ENCODE peak calls at places on chromosomes 1 and 21, in seven cellular contexts. One of them, this sample, is unnamed.

GRCh38 chr1:202860744-202861419 is 28.1 kb downstream of the RABIF start:
- DNase-seq in GM12878: no peak
- DNase-seq in SK-N-SH: peak
- DNase-seq in A549: peak
- DNase-seq in H1: peak
- DNase-seq in K562: peak
- DNase-seq in IMR-90: peak
- DNase-seq in this sample: peak

GRCh38 chr21:31173881-31174555 is 135.7 kb upstream of the KRTAP19-8 start:
- DNase-seq in GM12878: no peak
- DNase-seq in SK-N-SH: peak
- DNase-seq in A549: no peak
- DNase-seq in H1: no peak
- DNase-seq in K562: peak
- DNase-seq in IMR-90: no peak
- DNase-seq in this sample: no peak

GRCh38 chr21:14901482-14901958 is 163.3 kb downstream of the NRIP1 start:
- DNase-seq in GM12878: no peak
- DNase-seq in SK-N-SH: no peak
- DNase-seq in A549: no peak
- DNase-seq in H1: no peak
- DNase-seq in K562: no peak
- DNase-seq in IMR-90: peak
- DNase-seq in this sample: no peak

GRCh38 chr1:180256353-180257027 is 26.4 kb downstream of the LHX4 start:
- DNase-seq in GM12878: no peak
- DNase-seq in SK-N-SH: no peak
- DNase-seq in A549: no peak
- DNase-seq in H1: no peak
- DNase-seq in K562: no peak
- DNase-seq in IMR-90: no peak
- DNase-seq in this sample: no peak

GRCh38 chr1:33388989-33389771 is 41.7 kb downstream of the PHC2 start:
- DNase-seq in GM12878: no peak
- DNase-seq in SK-N-SH: no peak
- DNase-seq in A549: no peak
- DNase-seq in H1: no peak
- DNase-seq in K562: no peak
- DNase-seq in IMR-90: peak
- DNase-seq in this sample: no peak

GRCh38 chr1:234771642-234772344 is 161.8 kb upstream of the IRF2BP2 start:
- DNase-seq in GM12878: no peak
- DNase-seq in SK-N-SH: no peak
- DNase-seq in A549: no peak
- DNase-seq in H1: no peak
- DNase-seq in K562: no peak
- DNase-seq in IMR-90: no peak
- DNase-seq in this sample: no peak

GRCh38 chr1:183711691-183712401 is 58.7 kb upstream of the APOBEC4 start:
- DNase-seq in GM12878: no peak
- DNase-seq in SK-N-SH: peak
- DNase-seq in A549: no peak
- DNase-seq in H1: no peak
- DNase-seq in K562: no peak
- DNase-seq in IMR-90: peak
- DNase-seq in this sample: no peak

GRCh38 chr1:1264868-1265272 is 8.8 kb downstream of the UBE2J2 start:
- DNase-seq in GM12878: no peak
- DNase-seq in SK-N-SH: peak
- DNase-seq in A549: no peak
- DNase-seq in H1: peak
- DNase-seq in K562: peak
- DNase-seq in IMR-90: peak
- DNase-seq in this sample: no peak

GRCh38 chr1:218390625-218391024 is 45.5 kb downstream of the TGFB2 start:
- DNase-seq in GM12878: no peak
- DNase-seq in SK-N-SH: peak
- DNase-seq in A549: no peak
- DNase-seq in H1: no peak
- DNase-seq in K562: no peak
- DNase-seq in IMR-90: no peak
- DNase-seq in this sample: no peak

GRCh38 chr21:33169360-33169759 is 60.4 kb upstream of the IFNAR2 start:
- DNase-seq in GM12878: no peak
- DNase-seq in SK-N-SH: no peak
- DNase-seq in A549: no peak
- DNase-seq in H1: no peak
- DNase-seq in K562: no peak
- DNase-seq in IMR-90: no peak
- DNase-seq in this sample: no peak

GRCh38 chr21:36962098-36962780 is 4.2 kb downstream of the HLCS start:
- DNase-seq in GM12878: no peak
- DNase-seq in SK-N-SH: peak
- DNase-seq in A549: no peak
- DNase-seq in H1: no peak
- DNase-seq in K562: no peak
- DNase-seq in IMR-90: no peak
- DNase-seq in this sample: no peak

GRCh38 chr1:193705473-193706074 is 519.2 kb upstream of the B3GALT2 start:
- DNase-seq in GM12878: no peak
- DNase-seq in SK-N-SH: no peak
- DNase-seq in A549: no peak
- DNase-seq in H1: no peak
- DNase-seq in K562: no peak
- DNase-seq in IMR-90: no peak
- DNase-seq in this sample: no peak

GRCh38 chr1:56526571-56527174 is 52.7 kb downstream of the PLPP3 start:
- DNase-seq in GM12878: peak
- DNase-seq in SK-N-SH: no peak
- DNase-seq in A549: no peak
- DNase-seq in H1: no peak
- DNase-seq in K562: no peak
- DNase-seq in IMR-90: peak
- DNase-seq in this sample: no peak

GRCh38 chr1:75969550-75969949 is 37.3 kb upstream of the ASB17 start:
- DNase-seq in GM12878: no peak
- DNase-seq in SK-N-SH: no peak
- DNase-seq in A549: no peak
- DNase-seq in H1: no peak
- DNase-seq in K562: no peak
- DNase-seq in IMR-90: peak
- DNase-seq in this sample: no peak

GRCh38 chr21:27094182-27094948 is 127.5 kb upstream of the ADAMTS5 start:
- DNase-seq in GM12878: no peak
- DNase-seq in SK-N-SH: no peak
- DNase-seq in A549: no peak
- DNase-seq in H1: no peak
- DNase-seq in K562: no peak
- DNase-seq in IMR-90: no peak
- DNase-seq in this sample: no peak

GRCh38 chr1:215146252-215146975 is 63.9 kb downstream of the KCNK2 start:
- DNase-seq in GM12878: no peak
- DNase-seq in SK-N-SH: peak
- DNase-seq in A549: no peak
- DNase-seq in H1: no peak
- DNase-seq in K562: no peak
- DNase-seq in IMR-90: peak
- DNase-seq in this sample: peak

GRCh38 chr1:28684937-28685336 is 16.4 kb downstream of the GMEB1 start:
- DNase-seq in GM12878: no peak
- DNase-seq in SK-N-SH: no peak
- DNase-seq in A549: no peak
- DNase-seq in H1: no peak
- DNase-seq in K562: peak
- DNase-seq in IMR-90: no peak
- DNase-seq in this sample: no peak

GRCh38 chr1:193558491-193559028 is 372.1 kb upstream of the B3GALT2 start:
- DNase-seq in GM12878: no peak
- DNase-seq in SK-N-SH: no peak
- DNase-seq in A549: peak
- DNase-seq in H1: no peak
- DNase-seq in K562: no peak
- DNase-seq in IMR-90: peak
- DNase-seq in this sample: no peak

DNA sequence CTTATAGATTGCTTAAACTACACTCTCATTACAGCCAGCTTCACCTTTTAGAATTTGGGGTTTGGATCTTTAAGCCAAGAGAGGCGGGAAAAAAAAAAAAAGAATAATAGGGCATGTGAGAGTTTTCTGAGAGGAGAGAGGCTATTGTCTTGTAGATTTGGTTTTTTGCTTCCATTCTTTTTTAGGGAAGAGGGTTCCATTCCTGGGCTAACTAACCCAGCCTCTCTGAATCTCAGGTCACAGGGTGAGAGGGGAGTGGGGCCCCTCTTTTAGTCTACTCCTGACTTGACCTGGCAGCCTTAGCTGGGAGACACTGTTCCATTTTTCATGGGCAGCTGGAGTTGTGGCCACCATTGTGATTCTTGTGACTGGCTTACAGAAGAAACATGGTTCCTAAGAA is 24.2 kb downstream of the PBX1 start:
- DNase-seq in GM12878: no peak
- DNase-seq in SK-N-SH: no peak
- DNase-seq in A549: no peak
- DNase-seq in H1: no peak
- DNase-seq in K562: no peak
- DNase-seq in IMR-90: no peak
- DNase-seq in this sample: no peak
- TF ChIP-seq RFX5 in GM12878: no peak
- TF ChIP-seq RFX5 in SK-N-SH: no peak
- TF ChIP-seq RFX5 in A549: no peak
- TF ChIP-seq RFX5 in H1: no peak
- TF ChIP-seq RFX5 in K562: no peak
- TF ChIP-seq RFX5 in IMR-90: no peak
- TF ChIP-seq RFX5 in this sample: no peak

DNA sequence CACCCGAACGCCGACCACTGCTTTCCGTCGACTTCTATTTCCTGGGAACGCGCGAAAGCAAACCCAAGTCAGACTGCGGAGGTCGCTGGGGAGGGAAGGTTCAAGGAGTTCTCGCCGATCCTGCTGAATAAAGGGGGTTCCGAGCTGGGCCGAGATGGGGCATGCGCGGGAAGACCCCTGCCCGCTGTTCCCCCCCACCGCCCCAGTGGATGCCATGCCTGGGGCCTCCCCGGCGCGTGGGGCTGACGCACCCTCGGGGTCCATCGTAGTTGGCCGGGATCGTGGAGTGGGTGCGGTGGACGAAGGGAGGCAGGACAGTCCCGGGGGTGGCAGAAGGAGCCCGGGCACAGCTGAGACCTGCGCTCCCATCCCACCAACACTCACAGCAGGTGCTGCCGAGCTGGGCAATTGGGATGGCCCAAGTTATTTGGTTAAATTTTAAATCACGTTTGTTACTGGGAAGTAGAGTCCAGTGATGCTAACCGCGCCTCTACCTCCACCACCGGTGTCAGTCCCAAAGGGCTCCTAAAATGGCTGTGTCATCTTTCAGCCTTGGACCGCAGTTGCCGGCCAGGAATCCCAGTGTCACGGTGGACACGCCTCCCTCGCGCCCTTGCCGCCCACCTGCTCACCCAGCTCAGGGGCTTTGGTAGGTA is 745 bp downstream of the MX1 start:
- DNase-seq in GM12878: no peak
- DNase-seq in SK-N-SH: peak
- DNase-seq in A549: no peak
- DNase-seq in H1: peak
- DNase-seq in K562: no peak
- DNase-seq in IMR-90: no peak
- DNase-seq in this sample: no peak
- TF ChIP-seq RFX5 in GM12878: no peak
- TF ChIP-seq RFX5 in SK-N-SH: no peak
- TF ChIP-seq RFX5 in A549: no peak
- TF ChIP-seq RFX5 in H1: no peak
- TF ChIP-seq RFX5 in K562: no peak
- TF ChIP-seq RFX5 in IMR-90: no peak
- TF ChIP-seq RFX5 in this sample: no peak

DNA sequence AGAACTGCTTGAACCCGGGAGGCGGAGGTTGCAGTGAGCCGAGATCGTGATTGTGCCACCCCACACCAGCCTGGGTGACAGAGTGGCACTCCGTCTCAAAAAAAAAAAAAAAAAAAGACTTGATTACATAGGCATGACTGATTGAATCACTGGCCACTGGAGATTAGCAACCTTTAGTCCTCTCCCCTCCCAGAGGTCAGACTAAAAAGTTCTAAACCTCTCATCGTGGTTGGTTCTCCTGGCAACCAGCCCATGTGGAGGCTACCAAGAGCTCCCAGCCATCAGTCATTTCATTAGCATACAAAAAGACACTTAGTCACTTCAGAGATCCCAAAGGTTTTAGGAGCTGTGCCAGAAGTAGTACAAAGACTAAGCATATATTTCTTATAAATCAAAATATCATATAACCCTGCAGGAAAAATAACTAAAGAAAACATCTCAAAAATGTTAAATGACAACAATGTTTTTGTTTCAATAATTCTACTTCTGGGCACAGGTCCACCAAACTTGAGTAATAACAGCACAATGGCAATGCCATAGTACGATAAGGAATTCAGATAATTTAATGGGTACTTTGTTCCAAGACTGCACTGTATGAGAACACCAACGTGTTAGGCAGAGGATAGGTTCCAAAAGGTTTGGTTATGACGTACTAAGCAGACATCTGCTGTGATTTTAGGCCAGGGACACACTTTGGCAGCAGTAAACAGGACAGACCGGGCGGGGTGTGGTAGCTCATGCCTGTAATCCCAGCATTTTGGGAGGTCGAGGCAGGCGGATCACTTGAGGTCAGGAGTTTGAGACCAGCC is 18.1 kb downstream of the USP48 start:
- DNase-seq in GM12878: no peak
- DNase-seq in SK-N-SH: peak
- DNase-seq in A549: peak
- DNase-seq in H1: no peak
- DNase-seq in K562: no peak
- DNase-seq in IMR-90: peak
- DNase-seq in this sample: no peak
- TF ChIP-seq RFX5 in GM12878: no peak
- TF ChIP-seq RFX5 in SK-N-SH: no peak
- TF ChIP-seq RFX5 in A549: no peak
- TF ChIP-seq RFX5 in H1: no peak
- TF ChIP-seq RFX5 in K562: no peak
- TF ChIP-seq RFX5 in IMR-90: no peak
- TF ChIP-seq RFX5 in this sample: no peak

DNA sequence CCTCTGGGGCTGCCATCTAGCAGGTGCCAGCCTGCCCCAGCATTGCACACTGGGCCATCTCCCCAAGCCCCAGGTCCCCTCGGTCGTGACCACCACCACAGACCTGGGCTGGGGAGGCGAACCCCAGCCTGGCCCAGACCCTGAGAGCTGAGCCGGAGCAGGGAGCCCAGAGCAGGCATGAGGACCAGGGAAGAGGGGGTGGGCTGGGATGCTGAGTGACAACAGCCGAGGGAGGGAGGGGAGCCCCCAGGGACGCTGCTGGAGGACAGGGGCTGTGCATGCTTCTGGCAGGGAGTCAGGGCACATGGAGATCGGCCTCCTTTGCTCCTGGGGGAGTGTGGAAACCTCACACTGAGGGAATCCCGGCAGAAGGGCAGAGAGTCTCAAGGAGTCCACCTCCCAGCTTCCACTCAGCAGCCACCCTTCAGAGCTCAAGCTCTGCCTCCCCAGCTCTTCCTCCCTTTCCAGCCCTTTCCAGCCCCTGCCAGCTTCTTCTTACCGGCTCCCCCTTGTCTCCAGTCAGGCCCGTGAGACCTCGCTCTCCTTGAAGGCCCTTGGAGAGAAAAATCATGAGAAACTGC is 23.7 kb upstream of the PEF1 start:
- DNase-seq in GM12878: no peak
- DNase-seq in SK-N-SH: no peak
- DNase-seq in A549: no peak
- DNase-seq in H1: no peak
- DNase-seq in K562: no peak
- DNase-seq in IMR-90: no peak
- DNase-seq in this sample: no peak
- TF ChIP-seq RFX5 in GM12878: no peak
- TF ChIP-seq RFX5 in SK-N-SH: no peak
- TF ChIP-seq RFX5 in A549: no peak
- TF ChIP-seq RFX5 in H1: no peak
- TF ChIP-seq RFX5 in K562: no peak
- TF ChIP-seq RFX5 in IMR-90: no peak
- TF ChIP-seq RFX5 in this sample: no peak